ENCODE peak calls at places on chromosomes 2 and 18, in four cellular contexts. K is HCT116, J is K562, Q is HepG2. B is an unnamed sample.

GRCh38 chr2:204539010-204539385 is 6.3 kb upstream of the PARD3B start:
- DNase-seq in Q (no peak), J (no peak), K (no peak), B (no peak)

GRCh38 chr2:83143946-83144345 is 1315.1 kb downstream of the SUCLG1 start:
- DNase-seq in J (no peak), Q (no peak), K (no peak), B (no peak)

GRCh38 chr2:3461781-3462492 is 57.4 kb downstream of the ADI1 start:
- DNase-seq in K (peak), Q (peak), J (peak), B (peak)

GRCh38 chr2:239866350-239866749 is 158.8 kb downstream of the NDUFA10 start:
- DNase-seq in Q (no peak), K (no peak), J (no peak), B (no peak)

GRCh38 chr2:20419007-20419576 is 27.8 kb upstream of the RHOB start:
- DNase-seq in J (no peak), Q (peak), K (no peak), B (no peak)

GRCh38 chr2:190696792-190697398 is 48.0 kb downstream of the NAB1 start:
- DNase-seq in Q (peak), J (no peak), K (no peak), B (no peak)

GRCh38 chr2:241730679-241731293 is 3.6 kb upstream of the D2HGDH start:
- DNase-seq in Q (no peak), J (peak), K (no peak), B (no peak)

GRCh38 chr2:151437630-151438029 is 27.9 kb downstream of the RIF1 start:
- DNase-seq in K (peak), Q (no peak), J (no peak), B (no peak)

GRCh38 chr2:10385933-10386773 is 62.0 kb downstream of the ODC1 start:
- DNase-seq in Q (peak), J (no peak), K (no peak), B (no peak)

GRCh38 chr2:26298638-26299393 is 47.1 kb upstream of the SELENOI start:
- DNase-seq in K (no peak), Q (peak), J (no peak), B (no peak)

GRCh38 chr2:84888401-84889276 is 7.8 kb upstream of the TRABD2A start:
- DNase-seq in J (no peak), Q (no peak), K (no peak), B (no peak)

GRCh38 chr18:78363556-78363955 is 616.1 kb upstream of the SALL3 start:
- DNase-seq in Q (no peak), K (no peak), J (no peak), B (no peak)

GRCh38 chr2:54666741-54667639 is 56.5 kb upstream of the EML6 start:
- DNase-seq in Q (peak), J (no peak), K (no peak), B (no peak)

GRCh38 chr2:206993964-206994363 is 54.6 kb downstream of the CPO start:
- DNase-seq in K (no peak), J (no peak), Q (no peak), B (no peak)

GRCh38 chr2:72142743-72143440 is 4.8 kb downstream of the CYP26B1 start:
- DNase-seq in J (no peak), Q (no peak), K (no peak), B (no peak)

GRCh38 chr2:234631896-234632514 is 135.1 kb upstream of the ARL4C start:
- DNase-seq in J (no peak), K (no peak), Q (no peak), B (no peak)

GRCh38 chr2:69386789-69387734 is at the start of gene GFPT1:
- DNase-seq in K (peak), J (peak), Q (peak), B (peak)

GRCh38 chr18:49788327-49788908 is 24.9 kb downstream of the ACAA2 start:
- DNase-seq in K (no peak), J (no peak), Q (no peak), B (no peak)

GRCh38 chr18:50283469-50284209 is 2.3 kb upstream of the MBD1 start:
- DNase-seq in Q (no peak), J (no peak), K (no peak), B (no peak)

GRCh38 chr2:83342860-83343329 is 1116.2 kb downstream of the SUCLG1 start:
- DNase-seq in J (no peak), Q (no peak), K (no peak), B (no peak)

GRCh38 chr2:43225093-43225787 is 1.2 kb downstream of the ZFP36L2 start:
- DNase-seq in K (no peak), Q (no peak), J (peak), B (no peak)

GRCh38 chr2:233974530-233975071 is 57.4 kb downstream of the TRPM8 start:
- DNase-seq in Q (peak), J (no peak), K (peak), B (peak)

GRCh38 chr2:158725496-158725895 is 69.6 kb upstream of the DAPL1 start:
- DNase-seq in Q (no peak), K (no peak), J (no peak), B (no peak)

GRCh38 chr2:126657146-126657635 is 1.2 kb downstream of the GYPC start:
- DNase-seq in K (no peak), Q (no peak), J (no peak), B (no peak)

GRCh38 chr18:39841133-39842041 is 2113.6 kb upstream of the PIK3C3 start:
- DNase-seq in J (no peak), K (peak), Q (peak), B (no peak)

GRCh38 chr2:230417436-230417835 is 1.4 kb downstream of the SP100 start:
- DNase-seq in Q (no peak), K (no peak), J (no peak), B (no peak)

GRCh38 chr2:234033174-234033573 is 17.3 kb upstream of the SPP2 start:
- DNase-seq in K (no peak), J (no peak), Q (no peak), B (no peak)

GRCh38 chr2:23426284-23426905 is 41.4 kb downstream of the KLHL29 start:
- DNase-seq in J (no peak), Q (no peak), K (no peak), B (no peak)

GRCh38 chr18:33755918-33756590 is 178.0 kb downstream of the ASXL3 start:
- DNase-seq in Q (no peak), K (no peak), J (no peak), B (peak)

GRCh38 chr2:81002906-81003305 is 698.4 kb upstream of the LRRTM1 start:
- DNase-seq in Q (no peak), K (no peak), J (no peak), B (no peak)
- TF ChIP-seq TCF7L2 in Q (no peak), K (no peak), J (no peak), B (no peak)

DNA sequence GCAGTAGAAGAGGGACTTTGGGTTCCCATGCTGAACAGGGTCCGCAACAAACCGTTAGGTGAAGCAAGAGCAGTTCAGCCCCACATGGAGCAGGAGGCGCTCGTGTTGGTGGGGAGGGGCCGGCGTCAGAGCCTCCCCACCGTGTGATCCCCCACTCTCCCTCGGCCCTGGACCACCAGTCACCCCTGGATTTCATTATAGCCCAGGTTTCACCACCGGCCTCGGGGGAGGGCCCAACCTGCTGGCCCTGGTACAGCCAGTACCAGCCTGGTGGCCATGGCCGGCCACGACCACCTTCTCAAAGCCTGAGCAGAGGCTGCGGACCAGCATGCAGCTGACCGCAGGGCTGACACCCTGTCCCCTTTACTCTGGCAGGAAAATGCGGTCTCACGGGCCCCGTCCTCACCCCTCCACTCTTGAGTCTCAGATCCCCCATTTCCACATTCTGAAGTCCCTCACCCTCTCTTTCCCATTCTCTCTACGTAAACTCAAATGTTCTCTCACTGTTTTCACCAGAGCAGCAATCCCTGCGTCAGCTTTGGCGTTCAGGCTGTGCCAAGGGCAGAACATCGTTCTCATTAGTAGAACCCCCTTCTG is 8.6 kb downstream of the MLPH start:
- DNase-seq in J (no peak), K (no peak), Q (no peak), B (no peak)
- H3K27ac ChIP-seq in J (no peak), K (no peak), Q (no peak), B (no peak)

DNA sequence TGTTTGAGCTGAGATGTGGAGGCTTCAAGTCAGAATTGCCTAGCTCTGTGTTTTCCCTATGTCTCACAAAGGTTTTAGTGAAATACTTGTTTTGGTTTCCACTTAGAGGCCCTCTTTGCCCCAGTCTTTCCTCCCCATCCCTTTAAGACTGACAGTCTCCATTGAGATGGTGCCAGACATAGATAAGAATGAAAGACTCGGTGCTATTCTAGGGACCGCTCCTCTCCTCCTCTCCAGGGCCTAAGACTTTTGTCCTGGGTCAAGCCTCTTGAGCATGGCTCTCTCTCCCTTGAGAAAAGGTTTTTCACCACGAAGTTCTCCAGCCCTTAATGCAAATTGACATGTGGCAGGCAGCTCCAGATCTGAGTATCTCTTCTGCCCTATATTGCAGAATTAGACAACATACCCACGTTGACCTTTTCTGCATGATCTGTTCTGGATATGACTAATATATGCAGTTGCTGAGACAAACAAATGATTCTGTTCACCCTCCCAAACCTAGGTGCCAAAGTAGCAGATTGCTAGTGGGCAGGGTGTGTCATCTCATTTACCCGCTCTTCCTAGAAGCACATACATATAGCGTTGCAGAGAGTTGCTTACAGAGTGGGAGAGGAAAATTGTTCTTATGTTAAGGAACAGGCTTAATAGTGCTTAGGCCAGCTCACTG is 47.5 kb upstream of the ACSL3 start:
- DNase-seq in J (no peak), K (no peak), Q (no peak), B (no peak)
- TF ChIP-seq TCF7L2 in J (no peak), K (no peak), Q (no peak), B (no peak)

GRCh38 chr2:62741954-62742722 is 36.6 kb downstream of the EHBP1 start:
- DNase-seq in K (no peak), J (no peak), Q (no peak), B (no peak)

GRCh38 chr2:62736899-62737559 is 31.5 kb downstream of the EHBP1 start:
- DNase-seq in J (no peak), Q (peak), K (no peak), B (no peak)

GRCh38 chr2:62741127-62741526 is 35.6 kb downstream of the EHBP1 start:
- DNase-seq in K (no peak), J (no peak), Q (no peak), B (no peak)

GRCh38 chr2:62740221-62740620 is 34.7 kb downstream of the EHBP1 start:
- DNase-seq in Q (no peak), K (no peak), J (no peak), B (no peak)

GRCh38 chr2:62738981-62739936 is 33.7 kb downstream of the EHBP1 start:
- DNase-seq in Q (no peak), J (no peak), K (no peak), B (no peak)
- H3K27ac ChIP-seq in Q (no peak), J (peak), K (no peak), B (no peak)

GRCh38 chr2:182359027-182360011 is 67.5 kb downstream of the PDE1A start:
- DNase-seq in J (no peak), Q (no peak), K (no peak), B (no peak)
- TF ChIP-seq TCF7L2 in J (no peak), Q (no peak), K (no peak), B (no peak)

GRCh38 chr2:98786179-98786578 is 55.2 kb upstream of the MGAT4A start:
- DNase-seq in Q (no peak), K (no peak), J (no peak), B (no peak)
- H3K27ac ChIP-seq in Q (no peak), K (no peak), J (no peak), B (no peak)

GRCh38 chr2:38224821-38225450 is 149.0 kb upstream of the CYP1B1 start:
- DNase-seq in J (no peak), Q (no peak), K (no peak), B (no peak)
- TF ChIP-seq TCF7L2 in J (no peak), Q (no peak), K (no peak), B (no peak)

B was measured in Panc1.